ENCODE peak calls at places on chromosomes 16 and 17, in four cellular contexts. One of them, this sample, is unnamed.
A peak's percentile ranks its signal among the peaks of the same experiment; 100 is the strongest.

GRCh38 chr16:70661534-70661917 is 15.2 kb downstream of the IL34 start:
- DNase-seq in K562: no peak
- DNase-seq in HepG2: no peak
- DNase-seq in Panc1: no peak
- DNase-seq in this sample: no peak

GRCh38 chr17:3594056-3594810 is 15.0 kb downstream of the TRPV1 start:
- DNase-seq in K562: no peak
- DNase-seq in HepG2: no peak
- DNase-seq in Panc1: no peak
- DNase-seq in this sample: no peak

GRCh38 chr17:36945160-36945559 is 3.6 kb upstream of the AATF start:
- DNase-seq in K562: no peak
- DNase-seq in HepG2: no peak
- DNase-seq in Panc1: no peak
- DNase-seq in this sample: no peak

GRCh38 chr16:72561-73537 is at the start of gene RHBDF1:
- DNase-seq in K562: peak; percentile 89
- DNase-seq in HepG2: no peak
- DNase-seq in Panc1: no peak
- DNase-seq in this sample: no peak

GRCh38 chr16:85562102-85562786 is 50.9 kb upstream of the GSE1 start:
- DNase-seq in K562: no peak
- DNase-seq in HepG2: no peak
- DNase-seq in Panc1: no peak
- DNase-seq in this sample: no peak

GRCh38 chr17:82767041-82767754 is 15.3 kb downstream of the TBCD start:
- DNase-seq in K562: peak; percentile 44
- DNase-seq in HepG2: peak; percentile 49
- DNase-seq in Panc1: no peak
- DNase-seq in this sample: no peak

GRCh38 chr16:14434860-14435259 is 195.2 kb downstream of the PARN start:
- DNase-seq in K562: no peak
- DNase-seq in HepG2: no peak
- DNase-seq in Panc1: no peak
- DNase-seq in this sample: no peak

GRCh38 chr17:77128895-77129567 is 11.7 kb upstream of the SEC14L1 start:
- DNase-seq in K562: no peak
- DNase-seq in HepG2: no peak
- DNase-seq in Panc1: no peak
- DNase-seq in this sample: no peak

GRCh38 chr16:16017812-16018211 is 68.4 kb downstream of the ABCC1 start:
- DNase-seq in K562: peak; percentile 48
- DNase-seq in HepG2: no peak
- DNase-seq in Panc1: no peak
- DNase-seq in this sample: no peak

GRCh38 chr16:71537643-71538042 is 11.4 kb downstream of the CHST4 start:
- DNase-seq in K562: peak; percentile 55
- DNase-seq in HepG2: peak; percentile 66
- DNase-seq in Panc1: no peak
- DNase-seq in this sample: peak; percentile 50

GRCh38 chr16:2979669-2980226 is 498 bp downstream of the PKMYT1 start:
- DNase-seq in K562: peak; percentile 81
- DNase-seq in HepG2: no peak
- DNase-seq in Panc1: no peak
- DNase-seq in this sample: no peak

GRCh38 chr17:50871369-50871768 is 5.2 kb upstream of the TOB1 start:
- DNase-seq in K562: no peak
- DNase-seq in HepG2: no peak
- DNase-seq in Panc1: no peak
- DNase-seq in this sample: no peak

GRCh38 chr17:77884967-77885641 is 73.4 kb upstream of the TNRC6C start:
- DNase-seq in K562: no peak
- DNase-seq in HepG2: no peak
- DNase-seq in Panc1: no peak
- DNase-seq in this sample: no peak

GRCh38 chr17:69871318-69871717 is 203.7 kb upstream of the KCNJ16 start:
- DNase-seq in K562: no peak
- DNase-seq in HepG2: no peak
- DNase-seq in Panc1: no peak
- DNase-seq in this sample: no peak

GRCh38 chr16:57791156-57791902 is 11.0 kb downstream of the KIFC3 start:
- DNase-seq in K562: no peak
- DNase-seq in HepG2: no peak
- DNase-seq in Panc1: no peak
- DNase-seq in this sample: no peak

GRCh38 chr17:17535957-17536356 is 39.8 kb upstream of the RASD1 start:
- DNase-seq in K562: no peak
- DNase-seq in HepG2: no peak
- DNase-seq in Panc1: no peak
- DNase-seq in this sample: no peak

GRCh38 chr16:13322357-13322756 is 421.0 kb downstream of the SHISA9 start:
- DNase-seq in K562: no peak
- DNase-seq in HepG2: no peak
- DNase-seq in Panc1: no peak
- DNase-seq in this sample: no peak

GRCh38 chr17:77824780-77825280 is 133.7 kb upstream of the TNRC6C start:
- DNase-seq in K562: no peak
- DNase-seq in HepG2: no peak
- DNase-seq in Panc1: no peak
- DNase-seq in this sample: no peak

GRCh38 chr16:66389256-66390175 is 23.0 kb downstream of the CDH5 start:
- DNase-seq in K562: no peak
- DNase-seq in HepG2: no peak
- DNase-seq in Panc1: no peak
- DNase-seq in this sample: no peak

GRCh38 chr16:66387817-66388332 is 21.4 kb downstream of the CDH5 start:
- DNase-seq in K562: no peak
- DNase-seq in HepG2: peak; percentile 41
- DNase-seq in Panc1: no peak
- DNase-seq in this sample: no peak

GRCh38 chr16:66388350-66389139 is 22.1 kb downstream of the CDH5 start:
- DNase-seq in K562: no peak
- DNase-seq in HepG2: no peak
- DNase-seq in Panc1: no peak
- DNase-seq in this sample: no peak

GRCh38 chr16:66391726-66392670 is 25.5 kb downstream of the CDH5 start:
- DNase-seq in K562: no peak
- DNase-seq in HepG2: no peak
- DNase-seq in Panc1: no peak
- DNase-seq in this sample: no peak

DNA sequence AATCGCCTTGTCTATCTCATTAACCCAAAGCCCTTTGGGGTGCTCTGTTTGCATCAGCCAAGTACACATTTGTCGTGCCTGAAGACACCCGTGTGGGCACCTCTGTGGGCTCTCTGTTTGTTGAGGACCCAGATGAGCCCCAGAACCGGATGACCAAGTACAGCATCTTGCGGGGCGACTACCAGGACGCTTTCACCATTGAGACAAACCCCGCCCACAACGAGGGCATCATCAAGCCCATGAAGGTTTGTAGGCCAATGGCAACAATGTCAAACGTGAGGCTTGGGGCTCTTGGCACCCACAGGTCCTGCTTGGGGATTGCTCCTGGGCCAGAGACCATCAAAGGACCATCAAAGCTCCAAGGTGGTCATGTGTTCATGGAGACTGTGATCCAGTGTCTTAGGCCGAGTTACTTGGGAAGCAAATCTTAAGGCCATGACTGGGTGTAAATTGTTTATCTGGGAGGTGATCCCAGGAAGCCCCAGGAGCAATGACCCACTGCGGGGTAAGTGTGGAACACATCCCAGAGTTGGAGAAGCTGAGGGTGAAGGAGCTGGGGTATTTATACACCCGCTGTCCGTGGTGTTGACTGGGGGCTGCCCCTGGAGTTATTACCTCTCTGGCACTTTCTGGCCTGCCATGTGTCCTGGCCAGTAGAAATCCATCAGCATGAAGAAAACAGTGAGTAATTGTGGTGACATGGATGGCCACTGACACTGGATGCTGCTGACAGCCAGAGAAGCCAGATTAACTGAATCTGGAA is 24.0 kb downstream of the CDH5 start:
- DNase-seq in K562: no peak
- DNase-seq in HepG2: no peak
- DNase-seq in Panc1: no peak
- DNase-seq in this sample: no peak
- TF ChIP-seq TCF7L2 in K562: no peak
- TF ChIP-seq TCF7L2 in HepG2: no peak
- TF ChIP-seq TCF7L2 in Panc1: no peak
- TF ChIP-seq TCF7L2 in this sample: no peak

GRCh38 chr16:62261760-62262159 is 225.5 kb upstream of the CDH8 start:
- DNase-seq in K562: no peak
- DNase-seq in HepG2: no peak
- DNase-seq in Panc1: no peak
- DNase-seq in this sample: no peak
- TF ChIP-seq TCF7L2 in K562: no peak
- TF ChIP-seq TCF7L2 in HepG2: no peak
- TF ChIP-seq TCF7L2 in Panc1: no peak
- TF ChIP-seq TCF7L2 in this sample: no peak

DNA sequence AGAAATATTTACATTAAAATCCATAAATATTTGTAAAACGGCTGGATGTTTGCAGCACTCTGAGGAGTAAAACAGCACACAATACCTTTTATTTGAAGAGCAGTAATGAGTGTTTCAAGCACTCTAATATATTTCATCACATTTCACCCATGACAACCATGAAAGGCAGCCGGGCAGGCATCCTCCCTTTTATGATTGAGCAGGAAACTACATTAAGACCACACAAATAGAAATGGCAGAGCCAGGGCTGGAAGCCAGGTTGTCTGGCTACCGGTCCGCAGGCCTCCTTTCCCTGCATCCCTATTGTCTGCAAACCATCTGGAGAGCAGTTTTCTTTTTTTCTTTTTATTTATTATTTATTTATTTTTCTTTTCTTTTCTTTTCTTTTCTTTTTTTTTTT is 23.1 kb upstream of the GPRC5C start:
- DNase-seq in K562: no peak
- DNase-seq in HepG2: no peak
- DNase-seq in Panc1: no peak
- DNase-seq in this sample: no peak
- TF ChIP-seq TCF7L2 in K562: no peak
- TF ChIP-seq TCF7L2 in HepG2: no peak
- TF ChIP-seq TCF7L2 in Panc1: no peak
- TF ChIP-seq TCF7L2 in this sample: no peak

DNA sequence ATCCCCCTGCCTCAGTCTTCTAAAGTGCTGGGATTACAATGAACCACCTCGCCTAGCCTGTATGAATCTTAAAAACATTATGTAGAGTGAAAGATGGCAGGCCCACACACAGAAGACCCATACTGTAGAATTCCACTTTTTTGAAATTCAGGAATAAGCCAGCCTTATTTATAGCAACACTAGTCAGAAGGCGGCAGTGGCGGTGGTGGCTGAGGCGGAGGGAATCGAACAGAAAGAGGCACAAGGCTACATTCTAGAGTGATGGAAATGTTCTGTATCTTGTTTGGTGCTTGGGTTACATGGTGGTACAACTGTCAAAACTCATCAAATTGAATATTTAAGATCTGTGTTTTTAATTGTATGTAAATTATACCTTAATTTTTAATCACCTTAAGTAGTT is 11.3 kb downstream of the GFOD2 start:
- DNase-seq in K562: no peak
- DNase-seq in HepG2: no peak
- DNase-seq in Panc1: no peak
- DNase-seq in this sample: no peak
- TF ChIP-seq TCF7L2 in K562: no peak
- TF ChIP-seq TCF7L2 in HepG2: no peak
- TF ChIP-seq TCF7L2 in Panc1: no peak
- TF ChIP-seq TCF7L2 in this sample: no peak

DNA sequence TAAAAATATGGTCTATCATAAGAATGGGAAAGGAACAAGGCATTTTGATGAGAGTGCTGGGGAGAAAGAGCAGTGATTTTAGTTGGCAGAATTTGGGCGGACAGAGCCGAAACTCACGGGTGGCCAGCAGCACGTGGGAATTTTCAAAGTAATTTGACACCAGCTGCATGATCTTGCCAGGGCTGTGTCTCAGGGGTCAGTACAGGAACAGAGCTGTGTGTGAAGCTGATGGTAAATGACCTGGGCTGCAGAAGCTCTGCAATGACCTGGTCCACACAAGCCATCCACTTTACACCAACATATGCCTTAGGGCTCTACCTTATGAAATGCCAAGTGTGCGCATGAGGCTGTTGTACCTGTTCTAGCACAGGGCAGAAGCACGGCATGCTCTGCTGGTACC is 112.0 kb downstream of the ZFHX3 start:
- DNase-seq in K562: no peak
- DNase-seq in HepG2: no peak
- DNase-seq in Panc1: no peak
- DNase-seq in this sample: no peak
- TF ChIP-seq TCF7L2 in K562: no peak
- TF ChIP-seq TCF7L2 in HepG2: no peak
- TF ChIP-seq TCF7L2 in Panc1: no peak
- TF ChIP-seq TCF7L2 in this sample: no peak

GRCh38 chr16:1288813-1289479 is 20.5 kb upstream of the UBE2I start:
- DNase-seq in K562: peak; percentile 51
- DNase-seq in HepG2: peak; percentile 37
- DNase-seq in Panc1: no peak
- DNase-seq in this sample: no peak
- TF ChIP-seq TCF7L2 in K562: no peak
- TF ChIP-seq TCF7L2 in HepG2: no peak
- TF ChIP-seq TCF7L2 in Panc1: no peak
- TF ChIP-seq TCF7L2 in this sample: no peak